ENCODE peak calls at places on chromosomes 2 and 18, in four cellular contexts. One of them, this sample, is unnamed.

GRCh38 chr18:48732767-48733424 is 194.1 kb downstream of the CTIF start:
- DNase-seq in cardiac muscle cell: no peak
- DNase-seq in stomach: no peak
- DNase-seq in GM12864: no peak
- DNase-seq in this sample: no peak

GRCh38 chr2:149564983-149565382 is 22.6 kb downstream of the MMADHC start:
- DNase-seq in cardiac muscle cell: no peak
- DNase-seq in stomach: no peak
- DNase-seq in GM12864: no peak
- DNase-seq in this sample: no peak

GRCh38 chr2:4140284-4140962 is 437.0 kb downstream of the DCDC2C start:
- DNase-seq in cardiac muscle cell: peak
- DNase-seq in stomach: no peak
- DNase-seq in GM12864: no peak
- DNase-seq in this sample: no peak

GRCh38 chr18:62018034-62018760 is 125.4 kb upstream of the RNF152 start:
- DNase-seq in cardiac muscle cell: no peak
- DNase-seq in stomach: no peak
- DNase-seq in GM12864: no peak
- DNase-seq in this sample: no peak

GRCh38 chr2:126778561-126779285 is 120.0 kb upstream of the TEX51 start:
- DNase-seq in cardiac muscle cell: peak
- DNase-seq in stomach: no peak
- DNase-seq in GM12864: no peak
- DNase-seq in this sample: no peak

GRCh38 chr2:112958428-112959108 is 19.2 kb upstream of the IL36G start:
- DNase-seq in cardiac muscle cell: peak
- DNase-seq in stomach: no peak
- DNase-seq in GM12864: peak
- DNase-seq in this sample: peak

GRCh38 chr2:120616261-120616660 is 119.4 kb upstream of the GLI2 start:
- DNase-seq in cardiac muscle cell: no peak
- DNase-seq in stomach: no peak
- DNase-seq in GM12864: no peak
- DNase-seq in this sample: no peak

GRCh38 chr2:146388757-146389156 is 1456.1 kb upstream of the ACVR2A start:
- DNase-seq in cardiac muscle cell: no peak
- DNase-seq in stomach: no peak
- DNase-seq in GM12864: no peak
- DNase-seq in this sample: no peak

GRCh38 chr2:225691711-225692110 is 292.2 kb downstream of the NYAP2 start:
- DNase-seq in cardiac muscle cell: no peak
- DNase-seq in stomach: no peak
- DNase-seq in GM12864: no peak
- DNase-seq in this sample: peak

GRCh38 chr2:128309341-128310093 is 9.2 kb downstream of the HS6ST1 start:
- DNase-seq in cardiac muscle cell: peak
- DNase-seq in stomach: peak
- DNase-seq in GM12864: no peak
- DNase-seq in this sample: no peak

GRCh38 chr2:26401739-26402541 is at the start of gene DRC1:
- DNase-seq in cardiac muscle cell: peak
- DNase-seq in stomach: peak
- DNase-seq in GM12864: no peak
- DNase-seq in this sample: peak

GRCh38 chr2:9374071-9374730 is 49.1 kb downstream of the ITGB1BP1 start:
- DNase-seq in cardiac muscle cell: no peak
- DNase-seq in stomach: no peak
- DNase-seq in GM12864: no peak
- DNase-seq in this sample: no peak

GRCh38 chr18:4433762-4434161 is 21.3 kb downstream of the DLGAP1 start:
- DNase-seq in cardiac muscle cell: no peak
- DNase-seq in stomach: no peak
- DNase-seq in GM12864: no peak
- DNase-seq in this sample: no peak

GRCh38 chr2:57720728-57721627 is 325.6 kb upstream of the VRK2 start:
- DNase-seq in cardiac muscle cell: peak
- DNase-seq in stomach: no peak
- DNase-seq in GM12864: peak
- DNase-seq in this sample: peak

DNA sequence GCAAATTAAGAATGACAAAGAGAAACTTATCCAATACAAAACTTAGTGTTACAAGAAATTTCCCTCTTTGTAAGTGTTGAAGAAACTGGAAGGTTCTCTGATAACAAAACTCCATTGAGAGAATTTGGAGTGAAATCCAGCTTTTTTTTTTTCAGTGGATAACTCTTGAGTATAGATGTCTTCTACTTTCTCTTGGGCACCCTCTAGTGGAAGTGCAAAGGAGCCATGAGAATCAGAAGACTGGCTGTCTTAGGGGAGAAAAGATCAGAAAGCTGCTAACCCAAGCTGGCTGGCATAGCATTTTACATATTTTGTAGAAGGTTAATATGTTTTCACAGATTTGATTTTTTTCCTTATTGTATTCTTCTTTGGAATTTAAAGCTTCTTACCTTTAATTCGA is 138.8 kb upstream of the SATB2 start:
- DNase-seq in cardiac muscle cell: no peak
- DNase-seq in stomach: no peak
- DNase-seq in GM12864: no peak
- DNase-seq in this sample: peak
- TF ChIP-seq CTCF in cardiac muscle cell: peak
- TF ChIP-seq CTCF in stomach: no peak
- TF ChIP-seq CTCF in GM12864: peak
- TF ChIP-seq CTCF in this sample: peak

GRCh38 chr2:102073168-102073724 is 69.3 kb upstream of the IL1R1 start:
- DNase-seq in cardiac muscle cell: no peak
- DNase-seq in stomach: no peak
- DNase-seq in GM12864: no peak
- DNase-seq in this sample: no peak

GRCh38 chr2:102066554-102066953 is 74.8 kb downstream of the IL1R2 start:
- DNase-seq in cardiac muscle cell: no peak
- DNase-seq in stomach: no peak
- DNase-seq in GM12864: no peak
- DNase-seq in this sample: no peak

GRCh38 chr2:102069311-102069974 is 73.1 kb upstream of the IL1R1 start:
- DNase-seq in cardiac muscle cell: no peak
- DNase-seq in stomach: no peak
- DNase-seq in GM12864: no peak
- DNase-seq in this sample: no peak

GRCh38 chr2:102072741-102073140 is 69.8 kb upstream of the IL1R1 start:
- DNase-seq in cardiac muscle cell: no peak
- DNase-seq in stomach: no peak
- DNase-seq in GM12864: no peak
- DNase-seq in this sample: no peak

GRCh38 chr2:102070058-102070642 is 72.4 kb upstream of the IL1R1 start:
- DNase-seq in cardiac muscle cell: no peak
- DNase-seq in stomach: peak
- DNase-seq in GM12864: no peak
- DNase-seq in this sample: peak
- TF ChIP-seq CTCF in cardiac muscle cell: peak
- TF ChIP-seq CTCF in stomach: no peak
- TF ChIP-seq CTCF in GM12864: no peak
- TF ChIP-seq CTCF in this sample: no peak

DNA sequence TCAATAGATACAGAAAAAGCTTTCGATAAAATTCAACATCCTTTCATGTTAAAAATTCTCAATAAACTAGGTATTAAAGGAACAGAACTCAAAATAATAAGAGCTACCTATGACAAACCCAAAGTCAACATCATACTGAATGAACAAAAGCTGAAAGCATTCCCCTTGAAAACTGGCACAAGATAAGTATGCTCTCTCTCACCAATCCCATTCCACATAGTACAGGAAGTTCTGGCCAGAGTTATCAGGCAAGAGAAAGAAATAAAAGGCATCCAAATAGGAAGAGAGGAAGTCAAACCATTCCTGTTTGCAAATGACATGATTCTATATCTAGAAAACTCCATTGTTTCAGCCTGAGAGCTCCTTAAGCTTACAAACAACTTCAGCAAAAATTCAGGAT is 1145.8 kb upstream of the DDX18 start:
- DNase-seq in cardiac muscle cell: no peak
- DNase-seq in stomach: no peak
- DNase-seq in GM12864: no peak
- DNase-seq in this sample: no peak
- TF ChIP-seq CTCF in cardiac muscle cell: no peak
- TF ChIP-seq CTCF in stomach: no peak
- TF ChIP-seq CTCF in GM12864: no peak
- TF ChIP-seq CTCF in this sample: no peak

GRCh38 chr2:159939946-159940345 is 122.5 kb downstream of the PLA2R1 start:
- DNase-seq in cardiac muscle cell: peak
- DNase-seq in stomach: no peak
- DNase-seq in GM12864: no peak
- DNase-seq in this sample: peak
- TF ChIP-seq CTCF in cardiac muscle cell: peak
- TF ChIP-seq CTCF in stomach: no peak
- TF ChIP-seq CTCF in GM12864: peak
- TF ChIP-seq CTCF in this sample: no peak

GRCh38 chr2:219886615-219887014 is 259.2 kb downstream of the SLC4A3 start:
- DNase-seq in cardiac muscle cell: no peak
- DNase-seq in stomach: no peak
- DNase-seq in GM12864: no peak
- DNase-seq in this sample: no peak
- TF ChIP-seq CTCF in cardiac muscle cell: no peak
- TF ChIP-seq CTCF in stomach: no peak
- TF ChIP-seq CTCF in GM12864: no peak
- TF ChIP-seq CTCF in this sample: no peak

DNA sequence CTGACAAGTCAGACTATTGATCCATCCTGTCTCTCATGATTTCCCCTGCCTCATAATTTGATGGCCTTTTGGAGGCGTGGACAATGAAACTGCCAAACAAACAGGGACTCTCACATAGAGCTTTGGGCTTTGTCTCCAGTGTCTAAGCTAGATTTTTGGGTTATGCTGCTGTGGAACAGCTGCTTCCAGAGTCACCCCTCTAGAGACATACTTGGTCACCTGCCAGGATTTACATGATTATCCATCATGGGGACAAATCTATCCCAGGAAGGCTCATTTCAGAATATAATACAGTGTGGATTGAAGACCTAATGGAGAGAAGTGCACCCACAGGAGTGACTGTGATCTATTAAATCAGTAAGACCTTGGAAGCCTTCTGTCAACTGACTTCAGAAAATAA is 159.6 kb downstream of the SLC8A1 start:
- DNase-seq in cardiac muscle cell: no peak
- DNase-seq in stomach: no peak
- DNase-seq in GM12864: no peak
- DNase-seq in this sample: no peak
- TF ChIP-seq CTCF in cardiac muscle cell: no peak
- TF ChIP-seq CTCF in stomach: no peak
- TF ChIP-seq CTCF in GM12864: no peak
- TF ChIP-seq CTCF in this sample: no peak